ENCODE peak calls at places on chromosomes 2 and 18, in seven cellular contexts. One of them, this sample, is unnamed.

GRCh38 chr18:52748343-52748742 is 408.3 kb downstream of the DCC start:
- DNase-seq in IMR-90: no peak
- DNase-seq in neuronal stem cell: no peak
- DNase-seq in mesendoderm: no peak
- DNase-seq in mesenchymal stem cell: no peak
- DNase-seq in H1: no peak
- DNase-seq in trophoblast cell: no peak
- DNase-seq in this sample: no peak

GRCh38 chr2:212536385-212537310 is 2.0 kb downstream of the ERBB4 start:
- DNase-seq in IMR-90: no peak
- DNase-seq in neuronal stem cell: peak; percentile 78
- DNase-seq in mesendoderm: peak; percentile 41
- DNase-seq in mesenchymal stem cell: peak; percentile 17
- DNase-seq in H1: no peak
- DNase-seq in trophoblast cell: no peak
- DNase-seq in this sample: peak; percentile 54

GRCh38 chr18:51236225-51236624 is 38.7 kb upstream of the MEX3C start:
- DNase-seq in IMR-90: peak; percentile 13
- DNase-seq in neuronal stem cell: no peak
- DNase-seq in mesendoderm: peak; percentile 93
- DNase-seq in mesenchymal stem cell: peak; percentile 65
- DNase-seq in H1: no peak
- DNase-seq in trophoblast cell: peak; percentile 79
- DNase-seq in this sample: no peak

GRCh38 chr2:238696323-238696722 is 151.6 kb upstream of the TWIST2 start:
- DNase-seq in IMR-90: no peak
- DNase-seq in neuronal stem cell: no peak
- DNase-seq in mesendoderm: no peak
- DNase-seq in mesenchymal stem cell: no peak
- DNase-seq in H1: no peak
- DNase-seq in trophoblast cell: no peak
- DNase-seq in this sample: no peak

GRCh38 chr2:99481941-99482340 is 7.9 kb downstream of the REV1 start:
- DNase-seq in IMR-90: no peak
- DNase-seq in neuronal stem cell: no peak
- DNase-seq in mesendoderm: peak; percentile 89
- DNase-seq in mesenchymal stem cell: peak; percentile 22
- DNase-seq in H1: no peak
- DNase-seq in trophoblast cell: no peak
- DNase-seq in this sample: peak; percentile 44

GRCh38 chr2:122144884-122145283 is 389.4 kb downstream of the TSN start:
- DNase-seq in IMR-90: no peak
- DNase-seq in neuronal stem cell: no peak
- DNase-seq in mesendoderm: no peak
- DNase-seq in mesenchymal stem cell: no peak
- DNase-seq in H1: no peak
- DNase-seq in trophoblast cell: no peak
- DNase-seq in this sample: no peak

GRCh38 chr2:108377815-108378630 is at the start of gene SULT1C4:
- DNase-seq in IMR-90: peak; percentile 66
- DNase-seq in neuronal stem cell: peak; percentile 64
- DNase-seq in mesendoderm: peak; percentile 49
- DNase-seq in mesenchymal stem cell: peak; percentile 81
- DNase-seq in H1: no peak
- DNase-seq in trophoblast cell: no peak
- DNase-seq in this sample: peak; percentile 55

GRCh38 chr18:29874519-29875098 is 1167.9 kb downstream of the DSC3 start:
- DNase-seq in IMR-90: peak; percentile 20
- DNase-seq in neuronal stem cell: peak; percentile 20
- DNase-seq in mesendoderm: peak; percentile 79
- DNase-seq in mesenchymal stem cell: peak; percentile 58
- DNase-seq in H1: no peak
- DNase-seq in trophoblast cell: peak; percentile 39
- DNase-seq in this sample: peak; percentile 41

GRCh38 chr2:234496835-234497591 is at the start of gene ARL4C:
- DNase-seq in IMR-90: peak; percentile 60
- DNase-seq in neuronal stem cell: peak; percentile 77
- DNase-seq in mesendoderm: peak; percentile 81
- DNase-seq in mesenchymal stem cell: peak; percentile 82
- DNase-seq in H1: no peak
- DNase-seq in trophoblast cell: peak; percentile 50
- DNase-seq in this sample: peak; percentile 81

GRCh38 chr18:55351220-55351619 is 236.8 kb downstream of the TCF4 start:
- DNase-seq in IMR-90: peak; percentile 52
- DNase-seq in neuronal stem cell: no peak
- DNase-seq in mesendoderm: no peak
- DNase-seq in mesenchymal stem cell: no peak
- DNase-seq in H1: no peak
- DNase-seq in trophoblast cell: no peak
- DNase-seq in this sample: no peak

GRCh38 chr2:53778536-53779162 is 8.1 kb downstream of the ASB3 start:
- DNase-seq in IMR-90: no peak
- DNase-seq in neuronal stem cell: no peak
- DNase-seq in mesendoderm: no peak
- DNase-seq in mesenchymal stem cell: no peak
- DNase-seq in H1: no peak
- DNase-seq in trophoblast cell: no peak
- DNase-seq in this sample: no peak

GRCh38 chr2:28590496-28591301 is 94.8 kb downstream of the PLB1 start:
- DNase-seq in IMR-90: no peak
- DNase-seq in neuronal stem cell: no peak
- DNase-seq in mesendoderm: no peak
- DNase-seq in mesenchymal stem cell: no peak
- DNase-seq in H1: no peak
- DNase-seq in trophoblast cell: no peak
- DNase-seq in this sample: no peak

DNA sequence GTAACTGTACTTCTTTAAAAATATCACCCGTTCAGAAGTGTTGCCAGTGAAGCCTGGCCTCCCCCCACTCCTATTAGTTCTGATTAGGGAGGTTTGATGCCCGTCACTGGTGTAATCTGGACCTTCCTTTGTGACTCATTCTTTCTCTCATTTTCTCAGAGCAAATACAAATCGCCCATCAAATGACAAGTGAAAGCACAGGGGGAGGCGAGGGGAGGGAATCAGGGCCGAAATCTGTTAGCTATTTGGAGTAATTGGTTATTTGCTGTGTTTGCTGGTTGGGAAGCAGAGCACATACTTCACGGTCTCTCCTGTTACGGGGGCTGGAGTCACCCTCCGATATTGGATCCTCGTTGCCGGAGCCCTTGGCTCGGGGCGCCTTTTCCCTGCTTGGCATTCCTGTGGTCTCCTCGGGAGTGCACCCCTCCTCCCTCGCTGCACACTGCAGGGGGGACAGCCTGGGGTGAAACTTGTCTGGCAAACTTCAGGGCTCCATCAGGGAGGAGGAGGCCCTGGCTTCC is 178.1 kb downstream of the DYSF start:
- DNase-seq in IMR-90: no peak
- DNase-seq in neuronal stem cell: no peak
- DNase-seq in mesendoderm: no peak
- DNase-seq in mesenchymal stem cell: no peak
- DNase-seq in H1: no peak
- DNase-seq in trophoblast cell: no peak
- DNase-seq in this sample: peak; percentile 24
- H2BK5ac ChIP-seq in IMR-90: no peak overlapping the region
- H2BK5ac ChIP-seq in neuronal stem cell: no peak overlapping the region
- H2BK5ac ChIP-seq in mesendoderm: no peak overlapping the region
- H2BK5ac ChIP-seq in mesenchymal stem cell: no peak overlapping the region
- H2BK5ac ChIP-seq in H1: no peak overlapping the region
- H2BK5ac ChIP-seq in trophoblast cell: no peak overlapping the region
- H2BK5ac ChIP-seq in this sample: no peak overlapping the region

DNA sequence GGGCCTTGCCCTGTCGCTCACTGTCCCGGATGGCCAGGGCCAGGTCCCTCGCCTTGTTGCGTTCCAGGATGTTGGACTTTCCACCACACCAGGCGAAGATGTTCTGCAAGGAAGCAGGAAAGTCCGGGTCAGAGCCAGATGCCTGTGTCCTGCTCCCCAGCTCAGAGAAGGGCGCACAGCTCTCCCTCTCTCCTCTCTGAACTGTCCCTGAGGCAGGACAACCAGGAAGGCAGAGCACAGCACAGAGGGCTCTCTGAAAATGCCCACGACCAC is 11.0 kb downstream of the CAPG start:
- DNase-seq in IMR-90: no peak
- DNase-seq in neuronal stem cell: no peak
- DNase-seq in mesendoderm: no peak
- DNase-seq in mesenchymal stem cell: no peak
- DNase-seq in H1: no peak
- DNase-seq in trophoblast cell: no peak
- DNase-seq in this sample: no peak
- H3K4me1 ChIP-seq in IMR-90: peaks cover 1% of the 10 kb centered on the region
- H3K4me1 ChIP-seq in neuronal stem cell: no peaks in the 10 kb centered on the region
- H3K4me1 ChIP-seq in mesendoderm: no peaks in the 10 kb centered on the region
- H3K4me1 ChIP-seq in mesenchymal stem cell: peaks cover 5% of the 10 kb centered on the region
- H3K4me1 ChIP-seq in H1: no peaks in the 10 kb centered on the region
- H3K4me1 ChIP-seq in trophoblast cell: peaks cover 17% of the 10 kb centered on the region
- H3K4me1 ChIP-seq in this sample: no peaks in the 10 kb centered on the region

GRCh38 chr2:161130354-161130753 is 29.9 kb upstream of the TANK start:
- DNase-seq in IMR-90: no peak
- DNase-seq in neuronal stem cell: no peak
- DNase-seq in mesendoderm: no peak
- DNase-seq in mesenchymal stem cell: no peak
- DNase-seq in H1: no peak
- DNase-seq in trophoblast cell: no peak
- DNase-seq in this sample: no peak
- H2BK5ac ChIP-seq in IMR-90: no peak overlapping the region
- H2BK5ac ChIP-seq in neuronal stem cell: no peak overlapping the region
- H2BK5ac ChIP-seq in mesendoderm: no peak overlapping the region
- H2BK5ac ChIP-seq in mesenchymal stem cell: no peak overlapping the region
- H2BK5ac ChIP-seq in H1: no peak overlapping the region
- H2BK5ac ChIP-seq in trophoblast cell: no peak overlapping the region
- H2BK5ac ChIP-seq in this sample: no peak overlapping the region

DNA sequence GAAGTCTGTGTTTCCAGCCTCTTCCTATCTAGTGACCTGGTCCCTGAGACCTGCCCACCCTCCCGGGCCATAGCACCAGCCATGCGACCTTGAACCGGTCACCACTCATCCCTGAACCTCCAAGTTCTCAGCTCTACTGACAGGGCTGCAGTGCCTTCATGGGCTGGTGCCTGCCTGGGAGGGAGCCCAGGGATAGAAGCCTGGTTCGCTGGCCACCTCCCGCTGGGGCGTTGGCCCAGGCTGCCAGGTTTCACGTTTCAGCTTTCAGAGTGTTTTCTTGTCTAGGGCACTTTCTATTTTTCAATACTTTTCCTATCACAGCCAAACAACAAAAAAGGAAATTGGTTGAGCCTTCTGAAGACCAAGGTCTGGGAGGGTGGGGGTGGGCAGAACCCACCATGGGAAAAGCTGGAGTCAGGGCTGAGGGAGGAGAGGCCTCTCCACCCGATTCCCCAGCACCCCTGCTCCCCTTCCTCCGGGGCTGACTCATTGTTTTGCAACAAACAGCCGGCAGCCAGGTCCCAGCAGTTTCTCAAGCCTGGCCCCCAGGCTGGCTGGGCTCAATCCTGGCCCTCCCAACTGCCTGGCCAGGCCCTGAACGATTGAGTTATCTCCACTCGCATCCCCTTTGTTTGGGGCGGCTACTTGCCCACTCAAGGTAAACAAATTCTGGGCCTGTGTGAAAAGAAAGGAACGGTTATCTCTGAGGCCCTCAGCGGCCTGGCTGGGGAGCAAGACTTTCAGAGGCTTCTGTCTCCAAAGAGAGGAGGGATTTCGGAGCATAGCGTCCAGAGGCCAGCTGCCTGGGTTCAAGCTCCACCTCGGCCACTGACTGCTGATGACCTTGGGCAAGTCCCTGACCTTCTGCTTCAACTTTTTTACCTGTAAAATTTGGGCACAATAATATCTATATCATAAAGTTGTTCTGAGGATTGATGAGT is 47.5 kb downstream of the ZFP36L2 start:
- DNase-seq in IMR-90: peak; percentile 82
- DNase-seq in neuronal stem cell: no peak
- DNase-seq in mesendoderm: peak; percentile 97
- DNase-seq in mesenchymal stem cell: peak; percentile 90
- DNase-seq in H1: peak; percentile 63
- DNase-seq in trophoblast cell: peak; percentile 40
- DNase-seq in this sample: peak; percentile 87
- H3K4me1 ChIP-seq in IMR-90: peaks cover 11% of the 10 kb centered on the region
- H3K4me1 ChIP-seq in neuronal stem cell: peaks cover 29% of the 10 kb centered on the region
- H3K4me1 ChIP-seq in mesendoderm: peaks cover 8% of the 10 kb centered on the region
- H3K4me1 ChIP-seq in mesenchymal stem cell: peaks cover 20% of the 10 kb centered on the region
- H3K4me1 ChIP-seq in H1: peaks cover 13% of the 10 kb centered on the region
- H3K4me1 ChIP-seq in trophoblast cell: peaks cover 9% of the 10 kb centered on the region
- H3K4me1 ChIP-seq in this sample: peaks cover 19% of the 10 kb centered on the region

DNA sequence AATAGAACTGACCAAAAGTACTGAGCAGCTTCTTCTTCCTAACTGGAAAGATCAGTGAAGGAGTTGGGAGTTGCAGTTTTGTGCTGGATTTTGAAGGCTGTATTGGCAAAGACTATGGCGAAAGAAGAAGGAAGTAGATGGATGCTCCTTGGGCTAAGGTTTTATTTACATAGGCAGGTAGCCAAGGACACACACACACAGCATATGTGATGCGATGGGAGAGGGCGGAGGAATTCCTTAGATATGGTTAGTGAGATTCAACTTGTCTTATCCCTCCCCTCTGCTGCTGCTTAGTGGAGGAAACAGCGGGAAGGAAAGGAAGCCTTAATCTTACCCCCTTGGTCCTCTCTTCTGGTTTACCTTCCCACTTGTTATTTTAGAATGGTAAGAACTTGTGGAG is 87.8 kb downstream of the OSBPL6 start:
- DNase-seq in IMR-90: peak; percentile 84
- DNase-seq in neuronal stem cell: no peak
- DNase-seq in mesendoderm: peak; percentile 54
- DNase-seq in mesenchymal stem cell: peak; percentile 28
- DNase-seq in H1: peak; percentile 15
- DNase-seq in trophoblast cell: no peak
- DNase-seq in this sample: peak; percentile 36
- H2BK5ac ChIP-seq in IMR-90: no peak overlapping the region
- H2BK5ac ChIP-seq in neuronal stem cell: no peak overlapping the region
- H2BK5ac ChIP-seq in mesendoderm: no peak overlapping the region
- H2BK5ac ChIP-seq in mesenchymal stem cell: no peak overlapping the region
- H2BK5ac ChIP-seq in H1: no peak overlapping the region
- H2BK5ac ChIP-seq in trophoblast cell: no peak overlapping the region
- H2BK5ac ChIP-seq in this sample: no peak overlapping the region

GRCh38 chr18:11163668-11164067 is 14.3 kb upstream of the PIEZO2 start:
- DNase-seq in IMR-90: peak; percentile 36
- DNase-seq in neuronal stem cell: no peak
- DNase-seq in mesendoderm: peak; percentile 56
- DNase-seq in mesenchymal stem cell: peak; percentile 58
- DNase-seq in H1: no peak
- DNase-seq in trophoblast cell: no peak
- DNase-seq in this sample: peak; percentile 65

GRCh38 chr18:11156977-11157376 is 7.6 kb upstream of the PIEZO2 start:
- DNase-seq in IMR-90: no peak
- DNase-seq in neuronal stem cell: no peak
- DNase-seq in mesendoderm: no peak
- DNase-seq in mesenchymal stem cell: no peak
- DNase-seq in H1: no peak
- DNase-seq in trophoblast cell: no peak
- DNase-seq in this sample: no peak

GRCh38 chr18:11159844-11160243 is 10.5 kb upstream of the PIEZO2 start:
- DNase-seq in IMR-90: no peak
- DNase-seq in neuronal stem cell: no peak
- DNase-seq in mesendoderm: no peak
- DNase-seq in mesenchymal stem cell: no peak
- DNase-seq in H1: no peak
- DNase-seq in trophoblast cell: no peak
- DNase-seq in this sample: no peak

GRCh38 chr18:11162889-11163288 is 13.5 kb upstream of the PIEZO2 start:
- DNase-seq in IMR-90: no peak
- DNase-seq in neuronal stem cell: no peak
- DNase-seq in mesendoderm: peak; percentile 53
- DNase-seq in mesenchymal stem cell: no peak
- DNase-seq in H1: no peak
- DNase-seq in trophoblast cell: no peak
- DNase-seq in this sample: no peak

GRCh38 chr18:11160303-11160702 is 10.9 kb upstream of the PIEZO2 start:
- DNase-seq in IMR-90: no peak
- DNase-seq in neuronal stem cell: no peak
- DNase-seq in mesendoderm: no peak
- DNase-seq in mesenchymal stem cell: no peak
- DNase-seq in H1: no peak
- DNase-seq in trophoblast cell: no peak
- DNase-seq in this sample: no peak
- H3K4me1 ChIP-seq in IMR-90: peaks cover 4% of the 10 kb centered on the region
- H3K4me1 ChIP-seq in neuronal stem cell: no peaks in the 10 kb centered on the region
- H3K4me1 ChIP-seq in mesendoderm: peaks cover 8% of the 10 kb centered on the region
- H3K4me1 ChIP-seq in mesenchymal stem cell: peaks cover 3% of the 10 kb centered on the region
- H3K4me1 ChIP-seq in H1: no peaks in the 10 kb centered on the region
- H3K4me1 ChIP-seq in trophoblast cell: no peaks in the 10 kb centered on the region
- H3K4me1 ChIP-seq in this sample: peaks cover 2% of the 10 kb centered on the region

This sample was measured in H9.